ENCODE peak calls at places on chromosomes 7 and 10, in five cellular contexts. I, Q, P, R and S are unnamed samples. For H3K9me3, the result is how much of the 10 kb centered on the place peaks cover.

GRCh38 chr7:95172420-95172819 is 151.9 kb downstream of the PON1 start:
- DNase-seq in R (no peak), I (no peak), P (no peak), Q (no peak), S (no peak)

GRCh38 chr7:111059826-111060225 is 31.1 kb upstream of the LRRN3 start:
- DNase-seq in R (no peak), Q (no peak), P (no peak), I (no peak), S (no peak)

GRCh38 chr7:36827914-36828313 is 103.6 kb upstream of the AOAH start:
- DNase-seq in Q (no peak), P (no peak), R (no peak), I (no peak), S (no peak)

GRCh38 chr7:50369408-50370026 is 65.0 kb downstream of the IKZF1 start:
- DNase-seq in P (no peak), I (no peak), R (no peak), Q (no peak), S (no peak)

GRCh38 chr7:134546903-134547737 is 1.8 kb upstream of the AKR1B15 start:
- DNase-seq in P (peak), Q (peak), R (peak), I (peak), S (no peak)

GRCh38 chr7:103487419-103487818 is 41.4 kb upstream of the SLC26A5 start:
- DNase-seq in P (no peak), I (no peak), Q (no peak), R (no peak), S (no peak)

GRCh38 chr10:3701490-3701889 is 83.5 kb downstream of the KLF6 start:
- DNase-seq in Q (no peak), R (no peak), P (no peak), I (no peak), S (no peak)

GRCh38 chr7:33619264-33619663 is 286.1 kb upstream of the BMPER start:
- DNase-seq in Q (no peak), P (no peak), R (no peak), I (no peak), S (no peak)

GRCh38 chr10:119393421-119393820 is 149.1 kb downstream of the RGS10 start:
- DNase-seq in Q (no peak), I (no peak), P (no peak), R (no peak), S (no peak)

GRCh38 chr10:32958085-32958991 is at the start of gene ITGB1:
- DNase-seq in I (peak), R (peak), Q (peak), P (peak), S (peak)

GRCh38 chr10:120942806-120943413 is 91.7 kb downstream of the WDR11 start:
- DNase-seq in Q (peak), P (peak), I (peak), R (peak), S (no peak)

GRCh38 chr10:110395350-110396283 is 90.9 kb upstream of the SMNDC1 start:
- DNase-seq in Q (peak), I (no peak), R (no peak), P (peak), S (no peak)

GRCh38 chr10:51230828-51231227 is 156.5 kb downstream of the PRKG1 start:
- DNase-seq in Q (no peak), R (no peak), P (no peak), I (no peak), S (no peak)

GRCh38 chr7:2009541-2010001 is 223.2 kb downstream of the MAD1L1 start:
- DNase-seq in R (peak), Q (peak), I (peak), P (no peak), S (peak)

GRCh38 chr10:14838582-14839304 is 637 bp downstream of the HSPA14 start:
- DNase-seq in I (peak), Q (peak), R (peak), P (peak), S (no peak)

GRCh38 chr10:63770523-63770922 is 249.3 kb downstream of the REEP3 start:
- DNase-seq in Q (no peak), I (no peak), R (no peak), P (no peak), S (no peak)

GRCh38 chr7:130278892-130279690 is 12.4 kb downstream of the CPA2 start:
- DNase-seq in P (no peak), Q (no peak), I (no peak), R (no peak), S (no peak)

GRCh38 chr10:34956756-34957155 is 133.4 kb downstream of the CUL2 start:
- DNase-seq in R (no peak), I (no peak), P (no peak), Q (no peak), S (no peak)

GRCh38 chr7:110801502-110801901 is 289.4 kb upstream of the LRRN3 start:
- DNase-seq in I (no peak), Q (no peak), R (no peak), P (no peak), S (no peak)

GRCh38 chr10:59606551-59606961 is 103.1 kb downstream of the SLC16A9 start:
- DNase-seq in Q (no peak), P (no peak), I (no peak), R (no peak), S (no peak)

DNA sequence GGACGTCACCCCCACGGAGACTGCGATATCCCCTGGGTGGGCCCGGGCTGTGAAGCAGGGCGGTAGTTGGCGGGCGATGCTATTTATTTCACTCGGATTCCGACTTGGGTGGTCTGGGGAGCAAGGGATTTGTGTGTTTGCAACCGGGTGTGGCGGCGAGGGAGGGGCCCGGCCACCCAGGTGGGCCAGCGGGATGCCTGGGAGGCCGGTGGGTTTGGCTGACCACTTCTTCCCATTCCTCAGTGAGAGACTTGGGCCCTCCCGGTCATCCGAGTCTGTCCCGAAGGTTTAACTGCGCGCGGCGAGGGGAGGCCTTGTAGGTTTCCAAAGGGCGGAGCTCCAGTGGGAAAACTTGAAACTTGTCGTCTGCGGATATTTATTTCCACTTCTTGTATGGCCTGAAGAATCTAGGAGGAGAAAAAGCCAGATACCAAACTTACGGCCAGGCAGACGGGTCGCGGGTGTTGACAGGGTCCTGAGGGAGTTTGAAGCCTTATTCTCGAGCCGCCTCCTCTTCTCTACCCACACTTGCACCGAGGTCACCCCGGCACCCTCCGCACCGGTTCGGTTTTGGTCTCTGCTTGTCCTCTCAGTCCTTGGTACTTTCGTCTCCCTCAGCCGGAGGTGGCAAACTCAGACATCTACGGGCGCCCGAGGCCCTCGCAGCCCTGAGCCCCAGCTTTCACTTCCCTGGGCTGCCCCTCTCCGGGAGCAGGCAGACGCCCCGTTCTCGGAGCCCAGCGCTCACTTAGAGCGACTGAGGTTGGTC is 17.9 kb downstream of the ZNF316 start:
- DNase-seq in Q (no peak), P (no peak), I (peak), R (no peak), S (no peak)
- H3K9me3 ChIP-seq in Q (under half), P (under half), I (under half), R (under half), S (under half)

GRCh38 chr10:49761201-49761788 is 828 bp downstream of the OGDHL start:
- DNase-seq in R (no peak), Q (no peak), I (no peak), P (no peak), S (no peak)
- H3K4me3 ChIP-seq in R (peak), Q (peak), I (no peak), P (no peak), S (peak)

DNA sequence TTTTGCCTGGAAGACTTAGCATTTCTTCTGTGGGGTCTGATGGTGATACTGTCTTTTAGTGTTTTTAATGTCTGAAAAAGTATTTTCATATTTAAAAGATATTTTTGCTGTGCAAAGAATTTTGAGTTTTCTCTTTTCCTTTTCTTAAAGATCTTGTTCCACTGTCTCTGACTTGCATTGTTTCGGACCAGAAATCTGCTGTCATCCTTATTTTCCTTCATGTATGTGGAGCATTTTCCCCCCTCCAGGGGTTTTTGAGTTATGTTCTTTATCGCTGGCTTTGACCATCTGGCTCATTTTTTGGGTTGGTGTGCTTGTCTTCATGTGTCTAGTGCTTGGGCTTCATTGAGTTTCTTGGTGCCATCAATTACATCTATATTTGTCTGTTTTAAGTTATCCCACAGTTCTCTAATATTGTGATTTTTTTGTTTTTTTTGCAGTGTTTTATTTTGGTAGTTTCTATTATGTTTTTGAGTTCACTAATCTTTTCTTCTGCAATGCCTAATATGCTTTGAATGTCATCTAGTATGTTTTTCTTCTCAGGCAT is 119.9 kb downstream of the MGMT start:
- DNase-seq in R (no peak), P (no peak), Q (no peak), I (no peak), S (no peak)
- H3K9me3 ChIP-seq in R (under half), P (under half), Q (under half), I (under half), S (under half)

DNA sequence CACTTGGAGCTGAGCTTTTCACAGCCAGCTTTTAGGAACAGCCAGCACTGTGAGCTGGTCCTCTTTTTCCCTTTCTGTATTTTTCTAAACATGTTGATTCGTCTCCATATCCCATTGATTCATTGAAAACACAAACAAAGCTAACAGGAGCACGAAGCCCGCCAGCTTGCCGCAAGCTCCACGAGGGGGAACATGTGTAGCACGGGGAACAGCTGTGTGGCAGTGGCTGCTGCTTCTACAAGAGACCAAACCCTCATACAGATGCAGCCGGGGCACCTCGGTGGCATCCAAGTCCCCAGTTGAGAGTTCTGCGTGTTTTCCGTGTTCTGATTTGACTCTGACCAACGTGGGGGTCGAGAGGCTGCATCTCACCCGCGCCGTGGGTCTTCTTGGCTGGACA is 80.8 kb upstream of the SH2B2 start:
- DNase-seq in R (no peak), P (no peak), Q (no peak), I (no peak), S (no peak)
- H3K4me3 ChIP-seq in R (no peak), P (no peak), Q (no peak), I (no peak), S (no peak)

GRCh38 chr7:4010923-4011656 is 671.0 kb upstream of the FOXK1 start:
- DNase-seq in Q (no peak), P (no peak), I (no peak), R (no peak), S (no peak)
- H3K9me3 ChIP-seq in Q (under half), P (under half), I (under half), R (under half), S (under half)

GRCh38 chr10:79246209-79246581 is 101.1 kb upstream of the PPIF start:
- DNase-seq in P (no peak), Q (no peak), R (peak), I (no peak), S (no peak)
- H3K4me3 ChIP-seq in P (no peak), Q (peak), R (peak), I (no peak), S (no peak)